ENCODE peak calls at places on chromosomes 12 and 14, in four cellular contexts. S is aorta, M is tibial artery, K is neural progenitor cell. V is an unnamed sample.

GRCh38 chr12:11344504-11344903 is 34.3 kb upstream of the PRB4 start:
- DNase-seq in S (no peak), M (no peak), K (no peak), V (no peak)

GRCh38 chr14:75934998-75935628 is 46.7 kb downstream of the TGFB3 start:
- DNase-seq in S (no peak), M (no peak), K (no peak), V (no peak)

GRCh38 chr14:90159147-90159546 is 97.2 kb upstream of the PSMC1 start:
- DNase-seq in S (no peak), M (no peak), K (no peak), V (no peak)

GRCh38 chr12:870378-870777 is 79.1 kb downstream of the RAD52 start:
- DNase-seq in S (no peak), M (no peak), K (no peak), V (no peak)

GRCh38 chr12:18375131-18375530 is 113.8 kb downstream of the PIK3C2G start:
- DNase-seq in S (no peak), M (no peak), K (no peak), V (no peak)

GRCh38 chr12:54584128-54584527 is 4.3 kb downstream of the PPP1R1A start:
- DNase-seq in S (no peak), M (no peak), K (no peak), V (no peak)

GRCh38 chr14:103123634-103124500 is 606 bp downstream of the TNFAIP2 start:
- DNase-seq in S (peak; percentile 76), M (peak; percentile 81), K (peak; percentile 61), V (peak; percentile 72)

GRCh38 chr14:50790568-50790967 is 40.4 kb downstream of the NIN start:
- DNase-seq in S (no peak), M (no peak), K (no peak), V (no peak)

GRCh38 chr14:101119830-101120571 is 216.5 kb upstream of the RTL1 start:
- DNase-seq in S (no peak), M (peak; percentile 51), K (peak; percentile 42), V (peak; percentile 15)

GRCh38 chr12:121811434-121812319 is 7.9 kb downstream of the SETD1B start:
- DNase-seq in S (peak; percentile 79), M (peak; percentile 86), K (peak; percentile 92), V (peak; percentile 88)

GRCh38 chr14:68375371-68375770 is 417.5 kb downstream of the ZFP36L1 start:
- DNase-seq in S (no peak), M (no peak), K (no peak), V (no peak)

GRCh38 chr14:49134940-49135339 is 451.2 kb downstream of the RPS29 start:
- DNase-seq in S (no peak), M (no peak), K (peak; percentile 29), V (no peak)

GRCh38 chr14:96362965-96363750 is at the start of the genes ATG2B and GSKIP:
- DNase-seq in S (peak; percentile 96), M (peak; percentile 96), K (peak; percentile 99), V (peak; percentile 95)

GRCh38 chr12:6847676-6848075 is 3.4 kb downstream of the CDCA3 start:
- DNase-seq in S (no peak), M (no peak), K (no peak), V (no peak)

GRCh38 chr14:22819191-22819988 is 4.2 kb upstream of the SLC7A7 start:
- DNase-seq in S (peak; percentile 86), M (peak; percentile 85), K (no peak), V (no peak)

GRCh38 chr12:96636895-96637294 is 147.5 kb downstream of the CFAP54 start:
- DNase-seq in S (no peak), M (no peak), K (no peak), V (no peak)

GRCh38 chr12:120283318-120283717 is 8.4 kb downstream of the RNU4-2 start:
- DNase-seq in S (no peak), M (no peak), K (no peak), V (no peak)

GRCh38 chr12:130286041-130286440 is 51.6 kb upstream of the PIWIL1 start:
- DNase-seq in S (no peak), M (no peak), K (peak; percentile 43), V (no peak)

GRCh38 chr14:104688505-104688754 is 988 bp upstream of the INF2 start:
- DNase-seq in S (no peak), M (no peak), K (no peak), V (no peak)

GRCh38 chr14:104690266-104690711 is 871 bp downstream of the INF2 start:
- DNase-seq in S (no peak), M (no peak), K (no peak), V (no peak)

GRCh38 chr14:104687601-104688504 is 1.6 kb upstream of the INF2 start:
- DNase-seq in S (peak; percentile 88), M (peak; percentile 94), K (peak; percentile 52), V (peak; percentile 87)

GRCh38 chr14:104689620-104690265 is 325 bp downstream of the INF2 start:
- DNase-seq in S (no peak), M (no peak), K (no peak), V (no peak)

GRCh38 chr14:104688755-104689619 is at the start of gene INF2:
- DNase-seq in S (peak; percentile 75), M (peak; percentile 81), K (peak; percentile 80), V (peak; percentile 70)
- H3K4me3 ChIP-seq in S (peak within 1 kb of the TSS; percentile 60), M (peak within 1 kb of the TSS; percentile 95), K (peak within 1 kb of the TSS; percentile 63), V (peak within 1 kb of the TSS; percentile 91)

DNA sequence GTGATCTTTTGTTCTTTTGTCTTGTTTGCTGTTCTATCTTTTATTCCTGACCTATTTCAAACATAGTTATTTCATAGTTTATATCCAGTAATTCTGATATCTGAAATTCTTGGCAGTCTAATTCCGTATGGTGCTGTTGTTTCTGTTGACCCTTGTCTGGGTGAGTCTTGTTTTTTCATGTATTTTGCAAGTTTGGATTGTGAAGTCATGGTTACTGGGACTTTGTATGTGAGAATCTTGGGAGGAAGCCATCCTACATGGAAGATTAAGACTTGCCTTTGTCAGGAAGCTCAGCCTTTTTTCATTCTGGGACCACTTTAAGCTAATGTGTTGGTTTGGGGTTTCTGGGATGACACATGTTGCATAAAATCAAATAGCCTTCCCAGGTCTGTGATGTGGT is 191.6 kb upstream of the E2F7 start:
- DNase-seq in S (no peak), M (no peak), K (no peak), V (no peak)
- H3K4me3 ChIP-seq in S (no peak overlapping the region), M (no peak overlapping the region), K (no peak overlapping the region), V (no peak overlapping the region)

DNA sequence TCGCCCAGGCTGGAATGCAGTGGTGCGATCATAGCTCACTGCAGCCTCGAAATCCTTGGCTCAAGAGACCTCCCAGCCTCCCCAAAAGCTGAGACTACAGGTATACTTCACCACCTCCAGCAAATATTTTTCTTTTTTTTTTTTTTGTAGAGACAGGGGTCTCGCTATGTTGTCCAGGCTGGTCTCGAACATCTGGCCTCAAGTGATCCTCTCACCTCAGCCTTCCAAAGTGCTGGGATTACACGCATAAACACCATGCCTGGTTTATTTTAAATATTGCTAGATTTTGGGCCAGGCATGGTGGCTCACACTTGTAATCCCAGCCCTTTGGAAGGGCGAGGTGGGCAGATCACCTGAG is 26.7 kb upstream of the UBC start:
- DNase-seq in S (no peak), M (no peak), K (no peak), V (no peak)
- H3K4me3 ChIP-seq in S (no peak overlapping the region), M (peak overlapping the region; percentile 50), K (peak overlapping the region; percentile 74), V (peak overlapping the region; percentile 66)

GRCh38 chr12:30796891-30797371 is 42.2 kb upstream of the CAPRIN2 start:
- DNase-seq in S (no peak), M (no peak), K (peak; percentile 44), V (no peak)
- H3K4me3 ChIP-seq in S (peak overlapping the region; percentile 54), M (peak overlapping the region; percentile 52), K (peak overlapping the region; percentile 54), V (peak overlapping the region; percentile 88)

DNA sequence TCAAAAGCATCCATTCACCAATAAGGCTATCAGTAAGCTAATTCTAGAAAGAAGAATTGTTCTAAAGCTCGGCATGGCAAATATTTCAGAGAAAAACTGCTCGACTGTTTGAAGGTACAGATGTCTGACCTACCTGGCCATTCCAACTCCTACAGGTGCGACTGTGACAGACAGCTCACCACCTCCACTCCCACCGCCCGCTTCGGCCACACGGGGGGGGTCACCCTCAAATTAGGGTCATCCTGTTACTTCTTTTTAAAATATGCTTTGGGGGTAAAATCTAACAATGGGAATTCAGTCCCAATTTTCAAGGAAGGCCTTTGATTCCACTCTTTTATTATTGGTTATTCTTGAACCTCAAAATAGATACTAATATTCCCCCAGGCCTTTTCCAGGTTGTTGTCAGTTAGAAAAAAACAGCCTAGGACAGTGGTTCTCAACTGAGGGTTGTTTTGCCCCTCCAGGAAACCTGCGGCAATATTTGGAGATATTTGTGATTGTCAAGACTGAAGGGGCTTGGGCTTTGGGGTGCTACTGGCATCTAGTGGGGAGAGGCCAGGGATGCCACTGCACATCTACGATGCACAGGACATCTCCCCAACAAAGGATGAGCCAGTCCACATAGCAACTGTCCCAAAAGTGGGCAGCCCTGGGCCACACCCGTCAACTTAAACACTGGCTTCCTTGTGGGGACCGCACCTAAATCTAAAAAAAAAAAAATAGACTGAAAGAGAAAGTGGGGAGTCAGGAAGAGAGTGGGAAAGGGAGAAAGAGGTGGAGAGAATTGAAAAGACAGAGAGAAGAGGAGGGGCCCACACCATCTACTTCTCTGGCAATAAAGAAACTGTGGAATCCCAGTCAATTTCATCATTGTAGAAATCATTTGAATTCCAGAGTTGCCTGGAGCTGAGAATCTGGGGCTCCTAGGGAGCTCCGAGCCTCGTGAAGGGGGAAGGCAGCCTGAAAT is 81.0 kb downstream of the BCL11B start:
- DNase-seq in S (no peak), M (no peak), K (no peak), V (no peak)
- H3K4me3 ChIP-seq in S (no peak overlapping the region), M (no peak overlapping the region), K (no peak overlapping the region), V (peak overlapping the region; percentile 69)

GRCh38 chr14:81435048-81435577 is 35.0 kb upstream of the STON2 start:
- DNase-seq in S (no peak), M (no peak), K (no peak), V (no peak)
- H3K4me3 ChIP-seq in S (no peak overlapping the region), M (peak overlapping the region; percentile 48), K (peak overlapping the region; percentile 62), V (peak overlapping the region; percentile 71)